ENCODE peak calls at places on chromosomes 5 and 9, in eight cellular contexts. B, A, U, M, R, V, H and I are unnamed samples.

GRCh38 chr5:33105521-33105941 is 335.2 kb upstream of the TARS1 start:
- DNase-seq in R (peak), B (no peak), H (no peak), U (peak), M (no peak), A (peak), V (no peak), I (no peak)

GRCh38 chr9:29214162-29214520 is 1640.9 kb upstream of the C9orf72 start:
- DNase-seq in H (peak), A (no peak), M (no peak), R (peak), V (peak), B (no peak), U (no peak), I (peak)

GRCh38 chr5:171975262-171975876 is 31.1 kb downstream of the FBXW11 start:
- DNase-seq in B (no peak), A (peak), H (no peak), R (peak), M (no peak), U (peak), V (no peak), I (no peak)

GRCh38 chr9:95171001-95171400 is 146.5 kb downstream of the FANCC start:
- DNase-seq in U (peak), V (no peak), A (peak), H (no peak), B (no peak), R (peak), M (no peak), I (no peak)

GRCh38 chr9:79312686-79313421 is 258.9 kb upstream of the TLE4 start:
- DNase-seq in A (no peak), U (no peak), H (no peak), V (peak), R (no peak), M (no peak), B (no peak), I (no peak)

GRCh38 chr5:132431682-132432081 is 58.9 kb downstream of the IRF1 start:
- DNase-seq in A (no peak), V (no peak), M (no peak), R (no peak), H (no peak), U (no peak), B (no peak), I (no peak)

GRCh38 chr5:134174841-134175839 is 1.6 kb downstream of the SKP1 start:
- DNase-seq in V (no peak), A (peak), M (no peak), R (peak), U (peak), H (no peak), B (peak), I (no peak)

GRCh38 chr5:122498163-122498562 is 186.1 kb downstream of the SNCAIP start:
- DNase-seq in V (peak), R (peak), A (peak), H (no peak), M (no peak), B (no peak), U (no peak), I (no peak)

GRCh38 chr9:114364528-114365041 is 23.2 kb downstream of the AKNA start:
- DNase-seq in U (no peak), V (no peak), H (no peak), M (no peak), R (no peak), B (peak), A (no peak), I (no peak)

GRCh38 chr5:149381986-149382338 is 2.9 kb upstream of the IL17B start:
- DNase-seq in U (no peak), R (peak), M (peak), A (peak), V (peak), H (peak), B (no peak), I (peak)

GRCh38 chr9:31253800-31254762 is 1130.4 kb upstream of the ACO1 start:
- DNase-seq in B (no peak), H (peak), R (no peak), M (no peak), V (no peak), U (no peak), A (no peak), I (no peak)

GRCh38 chr5:91225848-91226686 is 157.1 kb downstream of the ARRDC3 start:
- DNase-seq in A (no peak), V (peak), H (no peak), B (no peak), U (no peak), R (peak), M (no peak), I (peak)

GRCh38 chr9:89359636-89360315 is 41.5 kb downstream of the SECISBP2 start:
- DNase-seq in U (no peak), B (no peak), V (no peak), A (no peak), H (no peak), M (no peak), R (no peak), I (no peak)
- TF ChIP-seq CTCF in U (no peak), B (no peak), V (no peak), A (no peak), H (no peak), M (no peak), R (no peak), I (no peak)

GRCh38 chr5:59591162-59591561 is 302.4 kb downstream of the PDE4D start:
- DNase-seq in R (no peak), B (peak), A (no peak), H (no peak), M (no peak), U (no peak), V (no peak), I (no peak)
- TF ChIP-seq CTCF in R (no peak), B (no peak), A (no peak), H (no peak), M (no peak), U (no peak), V (no peak), I (no peak)

GRCh38 chr5:169006206-169006605 is 294.7 kb downstream of the SLIT3 start:
- DNase-seq in M (no peak), U (no peak), B (no peak), A (no peak), H (no peak), R (no peak), V (no peak), I (no peak)

GRCh38 chr5:169004551-169004950 is 296.4 kb downstream of the SLIT3 start:
- DNase-seq in M (no peak), V (no peak), R (no peak), B (no peak), A (no peak), U (peak), H (no peak), I (no peak)

GRCh38 chr5:169002941-169003555 is 297.9 kb downstream of the SLIT3 start:
- DNase-seq in R (no peak), M (no peak), A (no peak), H (no peak), V (no peak), U (no peak), B (no peak), I (no peak)

GRCh38 chr5:169001392-169001791 is 299.5 kb downstream of the SLIT3 start:
- DNase-seq in V (no peak), B (no peak), R (no peak), A (no peak), U (no peak), H (no peak), M (no peak), I (no peak)

GRCh38 chr5:169003721-169004481 is 297.0 kb downstream of the SLIT3 start:
- DNase-seq in U (no peak), M (no peak), B (no peak), A (no peak), R (no peak), V (peak), H (no peak), I (no peak)
- TF ChIP-seq CTCF in U (no peak), M (peak), B (no peak), A (peak), R (peak), V (no peak), H (no peak), I (peak)

DNA sequence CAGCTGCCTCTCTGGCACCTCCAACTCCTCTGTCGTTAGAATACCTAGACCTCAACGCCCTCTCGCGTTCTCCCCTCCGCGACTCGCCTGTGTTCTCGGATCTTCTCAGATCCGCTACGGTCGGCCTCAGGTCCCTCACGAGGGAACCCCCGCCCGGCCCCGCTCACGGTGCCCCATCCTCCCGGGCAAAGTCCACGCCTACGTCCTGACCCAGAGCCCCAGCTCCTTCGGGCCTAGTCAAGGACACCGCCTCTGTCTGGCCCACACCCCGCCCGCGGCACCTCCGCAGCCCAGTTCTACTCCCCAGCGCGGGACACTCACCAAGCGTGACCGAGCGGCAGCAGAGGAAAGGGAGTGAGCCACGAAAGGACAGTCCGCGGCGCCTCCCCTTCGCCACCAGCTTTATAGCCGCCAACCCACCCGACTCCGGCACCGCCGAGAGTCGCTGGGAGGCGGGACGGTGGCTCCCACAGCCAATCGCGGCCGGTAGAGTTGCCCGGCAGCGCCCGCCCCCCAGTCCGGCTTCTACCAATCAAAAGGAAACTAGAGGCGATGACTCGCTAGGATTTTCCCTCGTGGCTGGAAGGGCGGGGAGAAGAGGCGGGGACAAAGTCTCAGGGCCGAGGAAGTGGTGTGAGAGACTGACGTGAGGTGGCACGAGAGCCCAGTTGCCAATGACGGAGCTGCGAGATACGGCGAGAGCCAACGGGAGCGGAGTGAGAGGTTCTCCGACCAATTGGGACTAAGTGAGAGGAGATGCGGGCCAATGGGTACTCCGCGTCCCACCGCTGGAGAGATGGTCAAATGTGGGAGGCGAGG is at the start of gene HMGCS1:
- DNase-seq in A (peak), M (peak), U (peak), R (peak), H (peak), B (peak), V (peak), I (peak)
- TF ChIP-seq CTCF in A (peak), M (peak), U (no peak), R (no peak), H (no peak), B (peak), V (no peak), I (no peak)

GRCh38 chr9:84647699-84648098 is 21.8 kb upstream of the NTRK2 start:
- DNase-seq in R (no peak), U (no peak), H (no peak), V (no peak), A (no peak), B (no peak), M (no peak), I (no peak)

GRCh38 chr9:84652496-84653081 is 16.9 kb upstream of the NTRK2 start:
- DNase-seq in U (peak), B (no peak), M (no peak), A (no peak), V (no peak), R (no peak), H (no peak), I (no peak)
- TF ChIP-seq CTCF in U (no peak), B (no peak), M (no peak), A (no peak), V (no peak), R (no peak), H (no peak), I (no peak)

DNA sequence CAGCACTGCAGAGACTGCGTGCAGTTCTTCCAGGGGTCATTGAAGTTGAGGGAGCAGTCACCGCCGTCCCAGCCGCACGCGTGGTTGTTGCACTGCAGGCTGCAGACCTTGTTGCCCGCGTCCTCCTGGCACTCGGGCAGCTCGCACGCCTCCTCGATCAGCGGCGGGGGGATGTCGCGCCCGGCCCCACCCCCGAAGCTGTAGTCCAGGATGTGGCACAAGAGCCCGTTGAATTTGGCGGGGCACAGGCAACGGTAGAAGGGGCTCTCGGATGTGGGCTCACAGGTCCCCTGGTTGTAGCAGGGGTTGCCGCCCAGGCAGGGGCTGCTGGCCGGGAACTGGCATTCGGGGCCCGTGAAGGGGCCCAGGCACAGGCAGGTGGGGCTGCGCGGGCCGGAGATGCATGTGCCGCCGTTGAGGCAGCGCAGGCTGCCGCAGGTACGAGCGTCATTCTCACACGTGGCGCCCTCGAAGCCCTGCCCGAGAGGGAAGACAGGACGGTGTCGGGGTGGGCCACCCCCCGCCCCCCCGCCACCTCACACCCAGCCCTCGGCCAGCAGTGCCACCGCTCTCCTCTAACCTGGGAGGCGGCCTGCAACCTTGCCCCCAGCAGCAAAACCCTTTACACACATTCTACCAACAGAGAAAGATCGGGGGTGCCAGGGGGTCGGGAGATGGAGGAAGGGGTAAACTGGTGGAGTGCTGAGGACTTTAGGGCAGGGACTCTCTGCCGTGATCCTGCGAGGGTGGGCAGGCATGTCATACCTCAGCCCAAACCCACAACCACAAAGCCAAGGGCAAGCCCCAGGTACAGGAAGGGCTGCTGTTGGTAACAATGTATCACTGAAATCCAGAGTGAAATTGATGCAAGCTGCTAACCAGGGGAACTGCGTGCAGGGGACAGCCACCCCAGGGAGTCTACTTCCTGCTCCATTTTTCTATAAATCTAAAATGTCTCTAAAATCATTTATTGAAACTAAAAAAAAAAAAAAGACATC is 22.9 kb upstream of the SEC16A start:
- DNase-seq in H (no peak), R (no peak), V (no peak), B (no peak), U (no peak), M (no peak), A (no peak), I (no peak)
- TF ChIP-seq CTCF in H (no peak), R (no peak), V (no peak), B (no peak), U (no peak), M (no peak), A (no peak), I (no peak)